ENCODE peak calls at places on chromosomes 3 and 15, in seven cellular contexts. One of them, this sample, is unnamed.

GRCh38 chr15:25849431-25849921 is 13.7 kb downstream of the ATP10A start:
- DNase-seq in epithelial cell of esophagus: peak; percentile 66
- DNase-seq in stimulated activated CD4-positive, alpha-beta T cell treated with anti-CD3 and anti-CD28 coated beads, TNF-alpha, amount 100 ng/mL, for 1 hour: no peak
- DNase-seq in cardiac muscle cell: no peak
- DNase-seq in HCT116: no peak
- DNase-seq in activated CD4-positive, alpha-beta T cell treated with anti-CD3 and anti-CD28 coated beads, Interleukin-2, amount 50 U/mL, for 24 hours: no peak
- DNase-seq in caudate nucleus: no peak
- DNase-seq in this sample: peak; percentile 74

GRCh38 chr3:134327594-134327975 is 46.7 kb downstream of the AMOTL2 start:
- DNase-seq in HCT116: no peak
- DNase-seq in stimulated activated CD4-positive, alpha-beta T cell treated with anti-CD3 and anti-CD28 coated beads, TNF-alpha, amount 100 ng/mL, for 1 hour: no peak
- DNase-seq in caudate nucleus: no peak
- DNase-seq in cardiac muscle cell: no peak
- DNase-seq in epithelial cell of esophagus: peak; percentile 97
- DNase-seq in activated CD4-positive, alpha-beta T cell treated with anti-CD3 and anti-CD28 coated beads, Interleukin-2, amount 50 U/mL, for 24 hours: no peak
- DNase-seq in this sample: no peak

GRCh38 chr15:45402955-45403892 is 24.9 kb upstream of the GATM start:
- DNase-seq in HCT116: no peak
- DNase-seq in stimulated activated CD4-positive, alpha-beta T cell treated with anti-CD3 and anti-CD28 coated beads, TNF-alpha, amount 100 ng/mL, for 1 hour: peak; percentile 8
- DNase-seq in activated CD4-positive, alpha-beta T cell treated with anti-CD3 and anti-CD28 coated beads, Interleukin-2, amount 50 U/mL, for 24 hours: peak; percentile 6
- DNase-seq in epithelial cell of esophagus: peak; percentile 90
- DNase-seq in cardiac muscle cell: peak; percentile 68
- DNase-seq in caudate nucleus: no peak
- DNase-seq in this sample: peak; percentile 75

GRCh38 chr3:94596141-94596540 is 533.3 kb downstream of the NSUN3 start:
- DNase-seq in HCT116: no peak
- DNase-seq in epithelial cell of esophagus: no peak
- DNase-seq in stimulated activated CD4-positive, alpha-beta T cell treated with anti-CD3 and anti-CD28 coated beads, TNF-alpha, amount 100 ng/mL, for 1 hour: no peak
- DNase-seq in caudate nucleus: no peak
- DNase-seq in cardiac muscle cell: no peak
- DNase-seq in activated CD4-positive, alpha-beta T cell treated with anti-CD3 and anti-CD28 coated beads, Interleukin-2, amount 50 U/mL, for 24 hours: no peak
- DNase-seq in this sample: no peak

GRCh38 chr3:150152567-150152966 is 181.9 kb upstream of the PFN2 start:
- DNase-seq in activated CD4-positive, alpha-beta T cell treated with anti-CD3 and anti-CD28 coated beads, Interleukin-2, amount 50 U/mL, for 24 hours: no peak
- DNase-seq in cardiac muscle cell: no peak
- DNase-seq in stimulated activated CD4-positive, alpha-beta T cell treated with anti-CD3 and anti-CD28 coated beads, TNF-alpha, amount 100 ng/mL, for 1 hour: no peak
- DNase-seq in epithelial cell of esophagus: no peak
- DNase-seq in HCT116: no peak
- DNase-seq in caudate nucleus: no peak
- DNase-seq in this sample: no peak

GRCh38 chr15:87707076-87707475 is 549.5 kb downstream of the NTRK3 start:
- DNase-seq in HCT116: no peak
- DNase-seq in activated CD4-positive, alpha-beta T cell treated with anti-CD3 and anti-CD28 coated beads, Interleukin-2, amount 50 U/mL, for 24 hours: no peak
- DNase-seq in cardiac muscle cell: no peak
- DNase-seq in stimulated activated CD4-positive, alpha-beta T cell treated with anti-CD3 and anti-CD28 coated beads, TNF-alpha, amount 100 ng/mL, for 1 hour: no peak
- DNase-seq in epithelial cell of esophagus: no peak
- DNase-seq in caudate nucleus: no peak
- DNase-seq in this sample: peak; percentile 22

GRCh38 chr3:188624828-188625227 is 470.9 kb downstream of the LPP start:
- DNase-seq in cardiac muscle cell: no peak
- DNase-seq in caudate nucleus: no peak
- DNase-seq in HCT116: no peak
- DNase-seq in stimulated activated CD4-positive, alpha-beta T cell treated with anti-CD3 and anti-CD28 coated beads, TNF-alpha, amount 100 ng/mL, for 1 hour: no peak
- DNase-seq in epithelial cell of esophagus: no peak
- DNase-seq in activated CD4-positive, alpha-beta T cell treated with anti-CD3 and anti-CD28 coated beads, Interleukin-2, amount 50 U/mL, for 24 hours: no peak
- DNase-seq in this sample: no peak

GRCh38 chr3:73029321-73029796 is 32.1 kb upstream of the EBLN2 start:
- DNase-seq in cardiac muscle cell: no peak
- DNase-seq in activated CD4-positive, alpha-beta T cell treated with anti-CD3 and anti-CD28 coated beads, Interleukin-2, amount 50 U/mL, for 24 hours: peak; percentile 5
- DNase-seq in epithelial cell of esophagus: peak; percentile 92
- DNase-seq in HCT116: no peak
- DNase-seq in caudate nucleus: no peak
- DNase-seq in stimulated activated CD4-positive, alpha-beta T cell treated with anti-CD3 and anti-CD28 coated beads, TNF-alpha, amount 100 ng/mL, for 1 hour: no peak
- DNase-seq in this sample: no peak

GRCh38 chr3:136067211-136067610 is 101.7 kb downstream of the PPP2R3A start:
- DNase-seq in stimulated activated CD4-positive, alpha-beta T cell treated with anti-CD3 and anti-CD28 coated beads, TNF-alpha, amount 100 ng/mL, for 1 hour: no peak
- DNase-seq in activated CD4-positive, alpha-beta T cell treated with anti-CD3 and anti-CD28 coated beads, Interleukin-2, amount 50 U/mL, for 24 hours: no peak
- DNase-seq in caudate nucleus: no peak
- DNase-seq in HCT116: no peak
- DNase-seq in cardiac muscle cell: no peak
- DNase-seq in epithelial cell of esophagus: no peak
- DNase-seq in this sample: no peak

GRCh38 chr15:69234676-69235075 is 64.0 kb upstream of the PAQR5 start:
- DNase-seq in stimulated activated CD4-positive, alpha-beta T cell treated with anti-CD3 and anti-CD28 coated beads, TNF-alpha, amount 100 ng/mL, for 1 hour: no peak
- DNase-seq in caudate nucleus: no peak
- DNase-seq in HCT116: no peak
- DNase-seq in activated CD4-positive, alpha-beta T cell treated with anti-CD3 and anti-CD28 coated beads, Interleukin-2, amount 50 U/mL, for 24 hours: no peak
- DNase-seq in epithelial cell of esophagus: no peak
- DNase-seq in cardiac muscle cell: no peak
- DNase-seq in this sample: no peak

GRCh38 chr15:40320931-40321371 is 2.5 kb upstream of the INAFM2 start:
- DNase-seq in activated CD4-positive, alpha-beta T cell treated with anti-CD3 and anti-CD28 coated beads, Interleukin-2, amount 50 U/mL, for 24 hours: peak; percentile 55
- DNase-seq in cardiac muscle cell: peak; percentile 77
- DNase-seq in stimulated activated CD4-positive, alpha-beta T cell treated with anti-CD3 and anti-CD28 coated beads, TNF-alpha, amount 100 ng/mL, for 1 hour: no peak
- DNase-seq in caudate nucleus: peak; percentile 40
- DNase-seq in epithelial cell of esophagus: peak; percentile 67
- DNase-seq in HCT116: peak; percentile 57
- DNase-seq in this sample: no peak

GRCh38 chr3:153621988-153622387 is 460.0 kb downstream of the RAP2B start:
- DNase-seq in activated CD4-positive, alpha-beta T cell treated with anti-CD3 and anti-CD28 coated beads, Interleukin-2, amount 50 U/mL, for 24 hours: no peak
- DNase-seq in epithelial cell of esophagus: peak; percentile 52
- DNase-seq in stimulated activated CD4-positive, alpha-beta T cell treated with anti-CD3 and anti-CD28 coated beads, TNF-alpha, amount 100 ng/mL, for 1 hour: no peak
- DNase-seq in caudate nucleus: no peak
- DNase-seq in cardiac muscle cell: no peak
- DNase-seq in HCT116: no peak
- DNase-seq in this sample: no peak

GRCh38 chr3:179688847-179689246 is 36.0 kb downstream of the USP13 start:
- DNase-seq in cardiac muscle cell: no peak
- DNase-seq in HCT116: no peak
- DNase-seq in activated CD4-positive, alpha-beta T cell treated with anti-CD3 and anti-CD28 coated beads, Interleukin-2, amount 50 U/mL, for 24 hours: no peak
- DNase-seq in stimulated activated CD4-positive, alpha-beta T cell treated with anti-CD3 and anti-CD28 coated beads, TNF-alpha, amount 100 ng/mL, for 1 hour: no peak
- DNase-seq in epithelial cell of esophagus: peak; percentile 36
- DNase-seq in caudate nucleus: no peak
- DNase-seq in this sample: no peak

GRCh38 chr3:139113766-139114165 is 69.1 kb upstream of the PRR23C start:
- DNase-seq in cardiac muscle cell: no peak
- DNase-seq in HCT116: no peak
- DNase-seq in stimulated activated CD4-positive, alpha-beta T cell treated with anti-CD3 and anti-CD28 coated beads, TNF-alpha, amount 100 ng/mL, for 1 hour: no peak
- DNase-seq in activated CD4-positive, alpha-beta T cell treated with anti-CD3 and anti-CD28 coated beads, Interleukin-2, amount 50 U/mL, for 24 hours: no peak
- DNase-seq in epithelial cell of esophagus: no peak
- DNase-seq in caudate nucleus: no peak
- DNase-seq in this sample: peak; percentile 19

GRCh38 chr3:48356419-48356818 is 15.6 kb upstream of the FBXW12 start:
- DNase-seq in cardiac muscle cell: no peak
- DNase-seq in HCT116: no peak
- DNase-seq in stimulated activated CD4-positive, alpha-beta T cell treated with anti-CD3 and anti-CD28 coated beads, TNF-alpha, amount 100 ng/mL, for 1 hour: no peak
- DNase-seq in caudate nucleus: no peak
- DNase-seq in activated CD4-positive, alpha-beta T cell treated with anti-CD3 and anti-CD28 coated beads, Interleukin-2, amount 50 U/mL, for 24 hours: no peak
- DNase-seq in epithelial cell of esophagus: peak; percentile 21
- DNase-seq in this sample: no peak

GRCh38 chr15:81117136-81117535 is 16.9 kb upstream of the CFAP161 start:
- DNase-seq in cardiac muscle cell: no peak
- DNase-seq in activated CD4-positive, alpha-beta T cell treated with anti-CD3 and anti-CD28 coated beads, Interleukin-2, amount 50 U/mL, for 24 hours: no peak
- DNase-seq in stimulated activated CD4-positive, alpha-beta T cell treated with anti-CD3 and anti-CD28 coated beads, TNF-alpha, amount 100 ng/mL, for 1 hour: no peak
- DNase-seq in epithelial cell of esophagus: peak; percentile 64
- DNase-seq in caudate nucleus: no peak
- DNase-seq in HCT116: no peak
- DNase-seq in this sample: no peak

GRCh38 chr15:90004252-90004651 is 3.1 kb downstream of the ZNF710 start:
- DNase-seq in activated CD4-positive, alpha-beta T cell treated with anti-CD3 and anti-CD28 coated beads, Interleukin-2, amount 50 U/mL, for 24 hours: no peak
- DNase-seq in cardiac muscle cell: no peak
- DNase-seq in HCT116: no peak
- DNase-seq in caudate nucleus: no peak
- DNase-seq in epithelial cell of esophagus: peak; percentile 46
- DNase-seq in stimulated activated CD4-positive, alpha-beta T cell treated with anti-CD3 and anti-CD28 coated beads, TNF-alpha, amount 100 ng/mL, for 1 hour: no peak
- DNase-seq in this sample: no peak

GRCh38 chr3:139561959-139562676 is 22.6 kb upstream of the RBP1 start:
- DNase-seq in caudate nucleus: peak; percentile 19
- DNase-seq in epithelial cell of esophagus: peak; percentile 74
- DNase-seq in stimulated activated CD4-positive, alpha-beta T cell treated with anti-CD3 and anti-CD28 coated beads, TNF-alpha, amount 100 ng/mL, for 1 hour: no peak
- DNase-seq in cardiac muscle cell: peak; percentile 50
- DNase-seq in activated CD4-positive, alpha-beta T cell treated with anti-CD3 and anti-CD28 coated beads, Interleukin-2, amount 50 U/mL, for 24 hours: no peak
- DNase-seq in HCT116: peak; percentile 56
- DNase-seq in this sample: no peak

GRCh38 chr3:48398701-48399386 is 26.8 kb downstream of the FBXW12 start:
- DNase-seq in epithelial cell of esophagus: no peak
- DNase-seq in cardiac muscle cell: no peak
- DNase-seq in HCT116: no peak
- DNase-seq in activated CD4-positive, alpha-beta T cell treated with anti-CD3 and anti-CD28 coated beads, Interleukin-2, amount 50 U/mL, for 24 hours: no peak
- DNase-seq in stimulated activated CD4-positive, alpha-beta T cell treated with anti-CD3 and anti-CD28 coated beads, TNF-alpha, amount 100 ng/mL, for 1 hour: no peak
- DNase-seq in caudate nucleus: no peak
- DNase-seq in this sample: no peak

GRCh38 chr3:97680696-97681095 is 83.9 kb upstream of the ARL6 start:
- DNase-seq in caudate nucleus: no peak
- DNase-seq in cardiac muscle cell: no peak
- DNase-seq in HCT116: no peak
- DNase-seq in activated CD4-positive, alpha-beta T cell treated with anti-CD3 and anti-CD28 coated beads, Interleukin-2, amount 50 U/mL, for 24 hours: no peak
- DNase-seq in stimulated activated CD4-positive, alpha-beta T cell treated with anti-CD3 and anti-CD28 coated beads, TNF-alpha, amount 100 ng/mL, for 1 hour: no peak
- DNase-seq in epithelial cell of esophagus: no peak
- DNase-seq in this sample: no peak

GRCh38 chr3:142976621-142977398 is 13.3 kb upstream of the PAQR9 start:
- DNase-seq in cardiac muscle cell: no peak
- DNase-seq in epithelial cell of esophagus: peak; percentile 89
- DNase-seq in caudate nucleus: no peak
- DNase-seq in stimulated activated CD4-positive, alpha-beta T cell treated with anti-CD3 and anti-CD28 coated beads, TNF-alpha, amount 100 ng/mL, for 1 hour: no peak
- DNase-seq in activated CD4-positive, alpha-beta T cell treated with anti-CD3 and anti-CD28 coated beads, Interleukin-2, amount 50 U/mL, for 24 hours: no peak
- DNase-seq in HCT116: peak; percentile 61
- DNase-seq in this sample: no peak

GRCh38 chr3:146065573-146066006 is 95.4 kb downstream of the PLOD2 start:
- DNase-seq in activated CD4-positive, alpha-beta T cell treated with anti-CD3 and anti-CD28 coated beads, Interleukin-2, amount 50 U/mL, for 24 hours: peak; percentile 1
- DNase-seq in stimulated activated CD4-positive, alpha-beta T cell treated with anti-CD3 and anti-CD28 coated beads, TNF-alpha, amount 100 ng/mL, for 1 hour: no peak
- DNase-seq in HCT116: peak; percentile 38
- DNase-seq in epithelial cell of esophagus: peak; percentile 68
- DNase-seq in cardiac muscle cell: peak; percentile 48
- DNase-seq in caudate nucleus: no peak
- DNase-seq in this sample: no peak

GRCh38 chr3:14761121-14761672 is 57.6 kb upstream of the FGD5 start:
- DNase-seq in caudate nucleus: no peak
- DNase-seq in stimulated activated CD4-positive, alpha-beta T cell treated with anti-CD3 and anti-CD28 coated beads, TNF-alpha, amount 100 ng/mL, for 1 hour: no peak
- DNase-seq in activated CD4-positive, alpha-beta T cell treated with anti-CD3 and anti-CD28 coated beads, Interleukin-2, amount 50 U/mL, for 24 hours: no peak
- DNase-seq in epithelial cell of esophagus: no peak
- DNase-seq in cardiac muscle cell: no peak
- DNase-seq in HCT116: no peak
- DNase-seq in this sample: no peak

GRCh38 chr15:82804575-82804949 is 1.3 kb downstream of the FSD2 start:
- DNase-seq in stimulated activated CD4-positive, alpha-beta T cell treated with anti-CD3 and anti-CD28 coated beads, TNF-alpha, amount 100 ng/mL, for 1 hour: no peak
- DNase-seq in activated CD4-positive, alpha-beta T cell treated with anti-CD3 and anti-CD28 coated beads, Interleukin-2, amount 50 U/mL, for 24 hours: no peak
- DNase-seq in epithelial cell of esophagus: peak; percentile 80
- DNase-seq in cardiac muscle cell: peak; percentile 77
- DNase-seq in HCT116: no peak
- DNase-seq in caudate nucleus: no peak
- DNase-seq in this sample: no peak

GRCh38 chr3:33658039-33658438 is 60.0 kb downstream of the CLASP2 start:
- DNase-seq in activated CD4-positive, alpha-beta T cell treated with anti-CD3 and anti-CD28 coated beads, Interleukin-2, amount 50 U/mL, for 24 hours: no peak
- DNase-seq in HCT116: no peak
- DNase-seq in caudate nucleus: no peak
- DNase-seq in cardiac muscle cell: no peak
- DNase-seq in stimulated activated CD4-positive, alpha-beta T cell treated with anti-CD3 and anti-CD28 coated beads, TNF-alpha, amount 100 ng/mL, for 1 hour: no peak
- DNase-seq in epithelial cell of esophagus: no peak
- DNase-seq in this sample: no peak

GRCh38 chr3:94811836-94812235 is 749.0 kb downstream of the NSUN3 start:
- DNase-seq in caudate nucleus: no peak
- DNase-seq in cardiac muscle cell: no peak
- DNase-seq in activated CD4-positive, alpha-beta T cell treated with anti-CD3 and anti-CD28 coated beads, Interleukin-2, amount 50 U/mL, for 24 hours: no peak
- DNase-seq in epithelial cell of esophagus: peak; percentile 40
- DNase-seq in stimulated activated CD4-positive, alpha-beta T cell treated with anti-CD3 and anti-CD28 coated beads, TNF-alpha, amount 100 ng/mL, for 1 hour: no peak
- DNase-seq in HCT116: no peak
- DNase-seq in this sample: no peak

GRCh38 chr3:126354776-126355175 is 2.4 kb downstream of the KLF15 start:
- DNase-seq in stimulated activated CD4-positive, alpha-beta T cell treated with anti-CD3 and anti-CD28 coated beads, TNF-alpha, amount 100 ng/mL, for 1 hour: no peak
- DNase-seq in epithelial cell of esophagus: no peak
- DNase-seq in caudate nucleus: no peak
- DNase-seq in cardiac muscle cell: no peak
- DNase-seq in HCT116: no peak
- DNase-seq in activated CD4-positive, alpha-beta T cell treated with anti-CD3 and anti-CD28 coated beads, Interleukin-2, amount 50 U/mL, for 24 hours: no peak
- DNase-seq in this sample: no peak

GRCh38 chr3:178217479-178217878 is 318.8 kb upstream of the KCNMB2 start:
- DNase-seq in stimulated activated CD4-positive, alpha-beta T cell treated with anti-CD3 and anti-CD28 coated beads, TNF-alpha, amount 100 ng/mL, for 1 hour: no peak
- DNase-seq in epithelial cell of esophagus: no peak
- DNase-seq in activated CD4-positive, alpha-beta T cell treated with anti-CD3 and anti-CD28 coated beads, Interleukin-2, amount 50 U/mL, for 24 hours: no peak
- DNase-seq in caudate nucleus: no peak
- DNase-seq in cardiac muscle cell: no peak
- DNase-seq in HCT116: no peak
- DNase-seq in this sample: no peak

GRCh38 chr3:36709281-36709680 is 55.1 kb downstream of the DCLK3 start:
- DNase-seq in HCT116: no peak
- DNase-seq in caudate nucleus: no peak
- DNase-seq in activated CD4-positive, alpha-beta T cell treated with anti-CD3 and anti-CD28 coated beads, Interleukin-2, amount 50 U/mL, for 24 hours: no peak
- DNase-seq in epithelial cell of esophagus: no peak
- DNase-seq in stimulated activated CD4-positive, alpha-beta T cell treated with anti-CD3 and anti-CD28 coated beads, TNF-alpha, amount 100 ng/mL, for 1 hour: no peak
- DNase-seq in cardiac muscle cell: no peak
- DNase-seq in this sample: no peak

GRCh38 chr3:44584646-44585501 is at the start of gene ZNF660:
- DNase-seq in HCT116: no peak
- DNase-seq in cardiac muscle cell: peak; percentile 97
- DNase-seq in caudate nucleus: peak; percentile 73
- DNase-seq in activated CD4-positive, alpha-beta T cell treated with anti-CD3 and anti-CD28 coated beads, Interleukin-2, amount 50 U/mL, for 24 hours: no peak
- DNase-seq in epithelial cell of esophagus: peak; percentile 24
- DNase-seq in stimulated activated CD4-positive, alpha-beta T cell treated with anti-CD3 and anti-CD28 coated beads, TNF-alpha, amount 100 ng/mL, for 1 hour: no peak
- DNase-seq in this sample: peak; percentile 80

GRCh38 chr3:24365168-24365567 is 129.5 kb downstream of the THRB start:
- DNase-seq in epithelial cell of esophagus: peak; percentile 97
- DNase-seq in stimulated activated CD4-positive, alpha-beta T cell treated with anti-CD3 and anti-CD28 coated beads, TNF-alpha, amount 100 ng/mL, for 1 hour: no peak
- DNase-seq in caudate nucleus: no peak
- DNase-seq in HCT116: peak; percentile 31
- DNase-seq in activated CD4-positive, alpha-beta T cell treated with anti-CD3 and anti-CD28 coated beads, Interleukin-2, amount 50 U/mL, for 24 hours: no peak
- DNase-seq in cardiac muscle cell: no peak
- DNase-seq in this sample: no peak

GRCh38 chr3:156948402-156949210 is 122.5 kb downstream of the LEKR1 start:
- DNase-seq in cardiac muscle cell: no peak
- DNase-seq in caudate nucleus: no peak
- DNase-seq in stimulated activated CD4-positive, alpha-beta T cell treated with anti-CD3 and anti-CD28 coated beads, TNF-alpha, amount 100 ng/mL, for 1 hour: no peak
- DNase-seq in epithelial cell of esophagus: no peak
- DNase-seq in HCT116: no peak
- DNase-seq in activated CD4-positive, alpha-beta T cell treated with anti-CD3 and anti-CD28 coated beads, Interleukin-2, amount 50 U/mL, for 24 hours: no peak
- DNase-seq in this sample: no peak

GRCh38 chr3:29639621-29640290 is 358.9 kb downstream of the RBMS3 start:
- DNase-seq in activated CD4-positive, alpha-beta T cell treated with anti-CD3 and anti-CD28 coated beads, Interleukin-2, amount 50 U/mL, for 24 hours: no peak
- DNase-seq in epithelial cell of esophagus: no peak
- DNase-seq in stimulated activated CD4-positive, alpha-beta T cell treated with anti-CD3 and anti-CD28 coated beads, TNF-alpha, amount 100 ng/mL, for 1 hour: no peak
- DNase-seq in cardiac muscle cell: no peak
- DNase-seq in caudate nucleus: no peak
- DNase-seq in HCT116: no peak
- DNase-seq in this sample: no peak

GRCh38 chr3:8964436-8965370 is 1.4 kb upstream of the RAD18 start:
- DNase-seq in stimulated activated CD4-positive, alpha-beta T cell treated with anti-CD3 and anti-CD28 coated beads, TNF-alpha, amount 100 ng/mL, for 1 hour: no peak
- DNase-seq in activated CD4-positive, alpha-beta T cell treated with anti-CD3 and anti-CD28 coated beads, Interleukin-2, amount 50 U/mL, for 24 hours: no peak
- DNase-seq in cardiac muscle cell: no peak
- DNase-seq in caudate nucleus: no peak
- DNase-seq in HCT116: peak; percentile 75
- DNase-seq in epithelial cell of esophagus: peak; percentile 91
- DNase-seq in this sample: no peak

This sample was measured in coronary artery.